ENCODE peak calls at places on chromosomes 11 and 22, in five cellular contexts. W, L, D, V and G are unnamed samples.

GRCh38 chr11:20007386-20007785 is 152.9 kb downstream of the DBX1 start:
- DNase-seq in D (no peak), W (no peak), V (no peak), L (no peak), G (no peak)

GRCh38 chr11:2800655-2801531 is 84.7 kb downstream of the CDKN1C start:
- DNase-seq in D (no peak), V (no peak), W (no peak), L (no peak), G (no peak)

GRCh38 chr11:130634981-130635473 is 186.6 kb downstream of the ADAMTS15 start:
- DNase-seq in D (peak), W (no peak), V (no peak), L (no peak), G (no peak)

GRCh38 chr11:45569776-45570175 is 95.6 kb downstream of the CHST1 start:
- DNase-seq in D (no peak), L (no peak), W (no peak), V (no peak), G (no peak)

GRCh38 chr11:87359401-87359800 is 321.7 kb downstream of the TMEM135 start:
- DNase-seq in V (no peak), L (no peak), D (no peak), W (no peak), G (no peak)

GRCh38 chr11:93655047-93655446 is 6.4 kb upstream of the CEP295 start:
- DNase-seq in V (no peak), W (no peak), D (no peak), L (no peak), G (no peak)

GRCh38 chr11:12827929-12828812 is 153.9 kb downstream of the TEAD1 start:
- DNase-seq in D (peak), W (no peak), V (peak), L (peak), G (no peak)

GRCh38 chr22:19710769-19711106 is 3.6 kb upstream of the SEPTIN5 start:
- DNase-seq in W (no peak), V (no peak), L (no peak), D (no peak), G (no peak)

GRCh38 chr11:66204412-66204811 is 64.0 kb upstream of the RAB1B start:
- DNase-seq in L (no peak), V (no peak), W (no peak), D (no peak), G (no peak)

GRCh38 chr11:124886978-124887666 is 10.5 kb downstream of the ROBO4 start:
- DNase-seq in V (no peak), W (no peak), L (no peak), D (no peak), G (no peak)

GRCh38 chr22:31923166-31923565 is 21.2 kb upstream of the YWHAH start:
- DNase-seq in V (no peak), L (no peak), W (no peak), D (no peak), G (no peak)

GRCh38 chr22:41862530-41863266 is 29.8 kb downstream of the SREBF2 start:
- DNase-seq in D (peak), L (no peak), W (peak), V (no peak), G (no peak)